ENCODE peak calls at places on chromosomes 6 and 20, in four cellular contexts. One of them, this sample, is unnamed.

GRCh38 chr6:110448846-110449544 is 27.4 kb downstream of the SLC22A16 start:
- DNase-seq in astrocyte: no peak
- DNase-seq in lower leg skin: no peak
- DNase-seq in naive thymus-derived CD4-positive, alpha-beta T cell: no peak
- DNase-seq in this sample: no peak

GRCh38 chr6:4491501-4492260 is 284.5 kb upstream of the CDYL start:
- DNase-seq in astrocyte: no peak
- DNase-seq in lower leg skin: no peak
- DNase-seq in naive thymus-derived CD4-positive, alpha-beta T cell: no peak
- DNase-seq in this sample: no peak

GRCh38 chr20:6381887-6382286 is 259.1 kb upstream of the FERMT1 start:
- DNase-seq in astrocyte: peak
- DNase-seq in lower leg skin: no peak
- DNase-seq in naive thymus-derived CD4-positive, alpha-beta T cell: no peak
- DNase-seq in this sample: no peak

GRCh38 chr6:152268846-152269442 is 368.2 kb downstream of the SYNE1 start:
- DNase-seq in astrocyte: no peak
- DNase-seq in lower leg skin: no peak
- DNase-seq in naive thymus-derived CD4-positive, alpha-beta T cell: no peak
- DNase-seq in this sample: no peak

GRCh38 chr6:14165091-14165490 is 47.5 kb downstream of the CD83 start:
- DNase-seq in astrocyte: peak
- DNase-seq in lower leg skin: no peak
- DNase-seq in naive thymus-derived CD4-positive, alpha-beta T cell: no peak
- DNase-seq in this sample: no peak

GRCh38 chr20:10501377-10501776 is 66.3 kb downstream of the SLX4IP start:
- DNase-seq in astrocyte: peak
- DNase-seq in lower leg skin: no peak
- DNase-seq in naive thymus-derived CD4-positive, alpha-beta T cell: peak
- DNase-seq in this sample: no peak

GRCh38 chr6:89797317-89797716 is 22.3 kb downstream of the MDN1 start:
- DNase-seq in astrocyte: peak
- DNase-seq in lower leg skin: no peak
- DNase-seq in naive thymus-derived CD4-positive, alpha-beta T cell: no peak
- DNase-seq in this sample: no peak

GRCh38 chr6:159467473-159468041 is 225.5 kb downstream of the SOD2 start:
- DNase-seq in astrocyte: no peak
- DNase-seq in lower leg skin: no peak
- DNase-seq in naive thymus-derived CD4-positive, alpha-beta T cell: no peak
- DNase-seq in this sample: no peak

GRCh38 chr6:64505312-64505711 is 869.7 kb downstream of the PHF3 start:
- DNase-seq in astrocyte: no peak
- DNase-seq in lower leg skin: no peak
- DNase-seq in naive thymus-derived CD4-positive, alpha-beta T cell: no peak
- DNase-seq in this sample: no peak

GRCh38 chr6:30721198-30722024 is 1.3 kb downstream of the TUBB start:
- DNase-seq in astrocyte: peak
- DNase-seq in lower leg skin: peak
- DNase-seq in naive thymus-derived CD4-positive, alpha-beta T cell: peak
- DNase-seq in this sample: peak

GRCh38 chr20:3165473-3166337 is 6.0 kb upstream of the FASTKD5 start:
- DNase-seq in astrocyte: no peak
- DNase-seq in lower leg skin: no peak
- DNase-seq in naive thymus-derived CD4-positive, alpha-beta T cell: no peak
- DNase-seq in this sample: no peak

GRCh38 chr20:21246143-21246542 is 57.0 kb upstream of the XRN2 start:
- DNase-seq in astrocyte: no peak
- DNase-seq in lower leg skin: no peak
- DNase-seq in naive thymus-derived CD4-positive, alpha-beta T cell: no peak
- DNase-seq in this sample: no peak

GRCh38 chr20:37727957-37728634 is 34.3 kb downstream of the CTNNBL1 start:
- DNase-seq in astrocyte: no peak
- DNase-seq in lower leg skin: no peak
- DNase-seq in naive thymus-derived CD4-positive, alpha-beta T cell: no peak
- DNase-seq in this sample: no peak

GRCh38 chr20:56278205-56278604 is 29.7 kb downstream of the MC3R start:
- DNase-seq in astrocyte: no peak
- DNase-seq in lower leg skin: no peak
- DNase-seq in naive thymus-derived CD4-positive, alpha-beta T cell: no peak
- DNase-seq in this sample: no peak

GRCh38 chr6:101303474-101303873 is 90.0 kb upstream of the GRIK2 start:
- DNase-seq in astrocyte: no peak
- DNase-seq in lower leg skin: no peak
- DNase-seq in naive thymus-derived CD4-positive, alpha-beta T cell: no peak
- DNase-seq in this sample: no peak

GRCh38 chr20:8709627-8710026 is 359.3 kb upstream of the PLCB4 start:
- DNase-seq in astrocyte: peak
- DNase-seq in lower leg skin: no peak
- DNase-seq in naive thymus-derived CD4-positive, alpha-beta T cell: no peak
- DNase-seq in this sample: no peak

GRCh38 chr20:43178079-43178478 is 11.6 kb downstream of the PTPRT start:
- DNase-seq in astrocyte: no peak
- DNase-seq in lower leg skin: no peak
- DNase-seq in naive thymus-derived CD4-positive, alpha-beta T cell: no peak
- DNase-seq in this sample: no peak

GRCh38 chr6:149013932-149014331 is 267.1 kb downstream of the UST start:
- DNase-seq in astrocyte: no peak
- DNase-seq in lower leg skin: no peak
- DNase-seq in naive thymus-derived CD4-positive, alpha-beta T cell: no peak
- DNase-seq in this sample: no peak

GRCh38 chr20:48739395-48740268 is 88.2 kb downstream of the PREX1 start:
- DNase-seq in astrocyte: no peak
- DNase-seq in lower leg skin: no peak
- DNase-seq in naive thymus-derived CD4-positive, alpha-beta T cell: no peak
- DNase-seq in this sample: no peak

GRCh38 chr6:31031095-31031494 is 20.8 kb downstream of the MUC22 start:
- DNase-seq in astrocyte: no peak
- DNase-seq in lower leg skin: no peak
- DNase-seq in naive thymus-derived CD4-positive, alpha-beta T cell: no peak
- DNase-seq in this sample: no peak

GRCh38 chr6:98286620-98287019 is 547.8 kb upstream of the POU3F2 start:
- DNase-seq in astrocyte: no peak
- DNase-seq in lower leg skin: no peak
- DNase-seq in naive thymus-derived CD4-positive, alpha-beta T cell: no peak
- DNase-seq in this sample: no peak

GRCh38 chr6:21098134-21098533 is 495.4 kb upstream of the SOX4 start:
- DNase-seq in astrocyte: no peak
- DNase-seq in lower leg skin: no peak
- DNase-seq in naive thymus-derived CD4-positive, alpha-beta T cell: no peak
- DNase-seq in this sample: no peak

GRCh38 chr6:126919947-126920346 is 198.5 kb upstream of the RSPO3 start:
- DNase-seq in astrocyte: peak
- DNase-seq in lower leg skin: no peak
- DNase-seq in naive thymus-derived CD4-positive, alpha-beta T cell: no peak
- DNase-seq in this sample: no peak

GRCh38 chr6:163712569-163712966 is 298.1 kb downstream of the QKI start:
- DNase-seq in astrocyte: no peak
- DNase-seq in lower leg skin: no peak
- DNase-seq in naive thymus-derived CD4-positive, alpha-beta T cell: no peak
- DNase-seq in this sample: no peak

GRCh38 chr6:26329763-26330511 is 35.1 kb upstream of the BTN3A2 start:
- DNase-seq in astrocyte: peak
- DNase-seq in lower leg skin: no peak
- DNase-seq in naive thymus-derived CD4-positive, alpha-beta T cell: peak
- DNase-seq in this sample: no peak

GRCh38 chr20:51995551-51995951 is 193.2 kb upstream of the SALL4 start:
- DNase-seq in astrocyte: no peak
- DNase-seq in lower leg skin: no peak
- DNase-seq in naive thymus-derived CD4-positive, alpha-beta T cell: no peak
- DNase-seq in this sample: no peak

GRCh38 chr6:160030103-160030502 is 61.2 kb downstream of the IGF2R start:
- DNase-seq in astrocyte: peak
- DNase-seq in lower leg skin: peak
- DNase-seq in naive thymus-derived CD4-positive, alpha-beta T cell: no peak
- DNase-seq in this sample: no peak

GRCh38 chr6:156559151-156559690 is 218.0 kb upstream of the ARID1B start:
- DNase-seq in astrocyte: no peak
- DNase-seq in lower leg skin: no peak
- DNase-seq in naive thymus-derived CD4-positive, alpha-beta T cell: no peak
- DNase-seq in this sample: no peak

GRCh38 chr6:149433901-149434300 is 33.8 kb downstream of the SUMO4 start:
- DNase-seq in astrocyte: no peak
- DNase-seq in lower leg skin: no peak
- DNase-seq in naive thymus-derived CD4-positive, alpha-beta T cell: no peak
- DNase-seq in this sample: no peak